ENCODE peak calls at places on chromosome 2, in five cellular contexts. P, O, Y, N and R are unnamed samples.

GRCh38 chr2:30335981-30336538 is 104.7 kb downstream of the LBH start:
- DNase-seq in P (no peak), O (no peak), Y (no peak), N (no peak), R (no peak)

GRCh38 chr2:202327887-202328286 is 48.2 kb upstream of the BMPR2 start:
- DNase-seq in P (no peak), O (no peak), Y (no peak), N (no peak), R (no peak)

GRCh38 chr2:99818842-99819241 is 323.5 kb downstream of the AFF3 start:
- DNase-seq in P (peak), O (no peak), Y (no peak), N (no peak), R (no peak)

GRCh38 chr2:120398961-120399888 is 53.3 kb downstream of the INHBB start:
- DNase-seq in P (peak), O (no peak), Y (no peak), N (no peak), R (no peak)

GRCh38 chr2:222706616-222707015 is 35.2 kb downstream of the MOGAT1 start:
- DNase-seq in P (no peak), O (no peak), Y (no peak), N (no peak), R (no peak)

GRCh38 chr2:27509326-27509725 is 12.7 kb downstream of the GCKR start:
- DNase-seq in P (no peak), O (no peak), Y (no peak), N (no peak), R (no peak)

GRCh38 chr2:14270036-14270582 is 362.4 kb upstream of the LRATD1 start:
- DNase-seq in P (peak), O (no peak), Y (no peak), N (no peak), R (no peak)

GRCh38 chr2:213187833-213188532 is 36.6 kb upstream of the IKZF2 start:
- DNase-seq in P (no peak), O (no peak), Y (no peak), N (no peak), R (no peak)

GRCh38 chr2:144414324-144414845 is 105.5 kb downstream of the ZEB2 start:
- DNase-seq in P (no peak), O (peak), Y (no peak), N (no peak), R (no peak)

GRCh38 chr2:121455438-121455837 is 75.2 kb upstream of the RNU4ATAC start:
- DNase-seq in P (no peak), O (no peak), Y (no peak), N (no peak), R (no peak)

GRCh38 chr2:224492531-224492930 is 90.6 kb upstream of the FAM124B start:
- DNase-seq in P (no peak), O (no peak), Y (no peak), N (no peak), R (no peak)

GRCh38 chr2:238094438-238095022 is 5.6 kb upstream of the ESPNL start:
- DNase-seq in P (no peak), O (no peak), Y (no peak), N (no peak), R (no peak)

GRCh38 chr2:238914648-238915015 is 66.7 kb downstream of the TWIST2 start:
- DNase-seq in P (no peak), O (no peak), Y (no peak), N (no peak), R (no peak)

GRCh38 chr2:48779019-48779418 is 23.5 kb upstream of the LHCGR start:
- DNase-seq in P (no peak), O (no peak), Y (no peak), N (no peak), R (no peak)